ENCODE peak calls at places on chromosome 21, in seven cellular contexts. I is astrocyte, Y is GM23338, N is fibroblast of lung, D is mammary epithelial cell, U is HCT116, A is neural progenitor cell. E is an unnamed sample.

GRCh38 chr21:45323487-45324380 is 36.0 kb upstream of the POFUT2 start:
- DNase-seq in I (no peak), Y (peak), N (no peak), A (no peak), U (no peak), D (no peak), E (peak)

GRCh38 chr21:41425588-41425953 is 468 bp upstream of the MX1 start:
- DNase-seq in N (no peak), U (no peak), Y (no peak), I (no peak), A (no peak), D (no peak), E (no peak)

GRCh38 chr21:44960141-44961092 is 20.6 kb downstream of the SLX9 start:
- DNase-seq in U (no peak), A (no peak), N (no peak), Y (no peak), D (no peak), I (no peak), E (no peak)

GRCh38 chr21:34743831-34744230 is 75.0 kb downstream of the CLIC6 start:
- DNase-seq in I (peak), A (no peak), N (peak), D (peak), Y (no peak), U (peak), E (peak)

GRCh38 chr21:28704746-28705145 is 287.9 kb downstream of the LTN1 start:
- DNase-seq in U (no peak), A (no peak), N (peak), I (peak), D (no peak), Y (no peak), E (no peak)

GRCh38 chr21:29302340-29302991 is 3.7 kb downstream of the BACH1 start:
- DNase-seq in A (no peak), I (peak), N (peak), D (peak), Y (no peak), U (no peak), E (peak)

GRCh38 chr21:30430170-30430655 is at the start of gene KRTAP13-4:
- DNase-seq in U (no peak), D (no peak), Y (no peak), I (no peak), A (no peak), N (no peak), E (no peak)

GRCh38 chr21:46307625-46308024 is 16.0 kb downstream of the C21orf58 start:
- DNase-seq in N (peak), U (no peak), D (peak), A (no peak), Y (no peak), I (peak), E (peak)

GRCh38 chr21:36297938-36298572 is 21.9 kb upstream of the MORC3 start:
- DNase-seq in Y (no peak), D (peak), A (no peak), I (no peak), U (no peak), N (no peak), E (peak)

GRCh38 chr21:41664881-41665765 is 101.7 kb downstream of the RIPK4 start:
- DNase-seq in A (peak), D (no peak), N (peak), Y (no peak), U (no peak), I (peak), E (peak)

GRCh38 chr21:34640858-34641257 is 25.9 kb upstream of the RCAN1 start:
- DNase-seq in Y (no peak), I (peak), U (no peak), A (no peak), D (peak), N (peak), E (peak)

GRCh38 chr21:16070207-16070651 is 340.4 kb downstream of the USP25 start:
- DNase-seq in U (no peak), A (no peak), Y (no peak), N (peak), D (no peak), I (peak), E (peak)

GRCh38 chr21:16071761-16072160 is 342.0 kb downstream of the USP25 start:
- DNase-seq in U (no peak), D (no peak), I (no peak), A (no peak), N (peak), Y (no peak), E (no peak)

GRCh38 chr21:16072176-16072575 is 342.4 kb downstream of the USP25 start:
- DNase-seq in U (no peak), I (no peak), A (no peak), Y (no peak), D (no peak), N (no peak), E (no peak)

GRCh38 chr21:16071082-16071481 is 341.3 kb downstream of the USP25 start:
- DNase-seq in A (no peak), U (no peak), N (peak), D (no peak), I (peak), Y (peak), E (no peak)

DNA sequence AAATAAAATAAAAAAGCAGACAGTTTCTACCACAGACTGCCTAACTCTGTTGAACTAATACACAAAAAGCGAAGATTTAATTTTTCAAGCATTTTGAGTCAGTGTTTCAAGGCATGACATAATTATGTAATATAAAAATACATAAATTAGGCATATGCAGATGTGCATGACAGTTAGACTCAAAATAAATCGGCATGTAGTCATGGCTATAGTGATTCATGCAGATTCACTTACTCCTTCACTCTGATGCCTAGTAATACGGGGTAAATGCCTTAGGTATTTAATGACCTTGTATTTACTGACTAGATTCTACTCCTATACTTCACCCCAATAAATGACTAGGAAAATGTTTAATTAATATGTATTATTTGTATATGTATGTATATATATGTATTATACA is 339.9 kb downstream of the USP25 start:
- DNase-seq in I (peak), Y (no peak), U (no peak), D (no peak), A (no peak), N (peak), E (no peak)
- H3K4me3 ChIP-seq in I (no peak), Y (no peak), U (no peak), D (no peak), A (no peak), N (no peak), E (no peak)

DNA sequence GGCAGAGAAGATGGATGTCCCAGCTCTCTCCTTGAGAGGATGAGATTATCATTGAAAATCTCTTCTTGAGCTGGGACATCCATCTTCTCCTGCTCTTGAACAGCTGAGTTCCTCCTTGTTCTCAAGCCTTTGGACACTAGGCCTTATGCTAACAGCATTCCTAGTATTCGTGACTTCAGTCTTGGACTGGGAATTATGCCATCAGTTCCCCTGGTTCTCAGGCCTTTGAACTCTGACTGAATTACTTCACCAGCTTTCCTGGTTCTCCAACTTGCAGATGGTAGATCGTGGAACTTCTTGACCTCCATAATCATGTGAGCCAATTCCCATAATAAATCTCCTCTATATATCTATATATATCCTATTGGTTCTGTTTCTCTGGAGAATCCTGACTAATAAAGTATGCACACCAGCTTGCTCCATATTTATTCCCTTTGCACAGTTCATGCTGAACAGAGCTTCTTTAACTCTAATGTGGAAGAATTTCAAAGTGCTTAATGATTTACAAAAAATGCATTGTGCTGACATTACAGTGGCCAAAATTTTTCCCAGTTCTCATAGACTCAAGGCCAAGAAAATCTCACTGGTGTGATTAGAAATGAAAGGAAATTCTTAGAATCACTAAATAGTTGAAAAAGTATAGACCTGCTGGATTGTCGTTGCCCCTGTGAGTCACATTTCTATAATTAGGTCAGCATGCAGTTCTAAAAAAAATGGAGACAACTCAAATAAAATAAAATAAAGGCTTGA is 462.9 kb upstream of the ADAMTS5 start:
- DNase-seq in U (no peak), I (peak), N (peak), Y (no peak), D (no peak), A (no peak), E (peak)
- H2AFZ ChIP-seq in U (no peak), I (no peak), N (no peak), Y (no peak), D (peak), A (no peak), E (peak)

GRCh38 chr21:37684577-37684976 is 231.7 kb downstream of the KCNJ6 start:
- DNase-seq in Y (no peak), N (no peak), U (no peak), A (no peak), D (no peak), I (no peak), E (no peak)
- H3K4me3 ChIP-seq in Y (no peak), N (no peak), U (no peak), A (no peak), D (no peak), I (no peak), E (no peak)

GRCh38 chr21:26686705-26687104 is 113.6 kb upstream of the CYYR1 start:
- DNase-seq in I (no peak), U (no peak), N (no peak), D (no peak), Y (no peak), A (no peak), E (no peak)

GRCh38 chr21:26686278-26686677 is 113.2 kb upstream of the CYYR1 start:
- DNase-seq in A (no peak), Y (peak), I (no peak), N (no peak), D (peak), U (no peak), E (no peak)

GRCh38 chr21:26683996-26684395 is 110.9 kb upstream of the CYYR1 start:
- DNase-seq in D (no peak), Y (no peak), N (no peak), I (no peak), U (no peak), A (no peak), E (no peak)

GRCh38 chr21:26679299-26679698 is 106.2 kb upstream of the CYYR1 start:
- DNase-seq in I (no peak), Y (no peak), D (no peak), N (no peak), A (no peak), U (no peak), E (no peak)

DNA sequence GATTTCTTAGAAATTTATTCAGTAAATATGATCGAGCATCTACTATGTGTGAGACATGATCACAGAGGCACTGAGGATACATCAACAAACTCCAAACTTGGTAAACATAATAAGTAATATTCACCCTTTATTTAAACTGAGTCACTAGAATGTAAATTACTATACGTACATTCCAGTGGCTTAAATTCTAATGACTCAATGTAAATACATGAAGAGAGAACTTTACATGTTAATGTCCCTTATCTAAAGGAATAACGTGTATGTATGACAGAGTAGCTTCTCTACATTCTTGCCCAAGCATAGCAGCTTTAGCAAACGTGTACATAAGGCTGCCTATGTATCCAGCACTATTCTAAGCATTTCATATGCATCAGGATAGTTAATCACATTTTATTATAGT is 111.8 kb upstream of the CYYR1 start:
- DNase-seq in I (no peak), U (no peak), A (no peak), D (no peak), N (no peak), Y (no peak), E (no peak)
- H2AFZ ChIP-seq in I (no peak), U (no peak), A (no peak), D (no peak), N (no peak), Y (no peak), E (no peak)